ENCODE peak calls at places on chromosomes 12 and 14, in eight cellular contexts. One of them, this sample, is unnamed.

GRCh38 chr14:52352546-52352945 is 38.4 kb downstream of the PTGER2 start:
- DNase-seq in tibial nerve: no peak
- DNase-seq in transverse colon: no peak
- DNase-seq in SK-N-SH: no peak
- DNase-seq in suprapubic skin: no peak
- DNase-seq in ovary: no peak
- DNase-seq in GM12878: no peak
- DNase-seq in A549: peak; percentile 18
- DNase-seq in this sample: no peak

GRCh38 chr12:209851-210250 is 4.1 kb downstream of the SLC6A12 start:
- DNase-seq in transverse colon: no peak
- DNase-seq in tibial nerve: no peak
- DNase-seq in ovary: no peak
- DNase-seq in suprapubic skin: no peak
- DNase-seq in GM12878: no peak
- DNase-seq in SK-N-SH: no peak
- DNase-seq in A549: no peak
- DNase-seq in this sample: no peak

GRCh38 chr14:74531467-74531866 is 37.9 kb downstream of the ISCA2 start:
- DNase-seq in A549: peak; percentile 58
- DNase-seq in transverse colon: peak; percentile 28
- DNase-seq in SK-N-SH: peak; percentile 51
- DNase-seq in ovary: no peak
- DNase-seq in tibial nerve: no peak
- DNase-seq in suprapubic skin: no peak
- DNase-seq in GM12878: no peak
- DNase-seq in this sample: peak; percentile 28

GRCh38 chr14:65850429-65851145 is 438.1 kb downstream of the FUT8 start:
- DNase-seq in suprapubic skin: no peak
- DNase-seq in GM12878: no peak
- DNase-seq in ovary: no peak
- DNase-seq in SK-N-SH: peak; percentile 23
- DNase-seq in tibial nerve: no peak
- DNase-seq in A549: no peak
- DNase-seq in transverse colon: peak; percentile 14
- DNase-seq in this sample: no peak

GRCh38 chr12:41795066-41795465 is 349.6 kb downstream of the GXYLT1 start:
- DNase-seq in SK-N-SH: no peak
- DNase-seq in transverse colon: no peak
- DNase-seq in GM12878: no peak
- DNase-seq in ovary: no peak
- DNase-seq in A549: no peak
- DNase-seq in suprapubic skin: no peak
- DNase-seq in tibial nerve: no peak
- DNase-seq in this sample: no peak

GRCh38 chr12:51630256-51630880 is 39.3 kb downstream of the SCN8A start:
- DNase-seq in A549: no peak
- DNase-seq in transverse colon: no peak
- DNase-seq in tibial nerve: no peak
- DNase-seq in SK-N-SH: no peak
- DNase-seq in suprapubic skin: no peak
- DNase-seq in ovary: no peak
- DNase-seq in GM12878: no peak
- DNase-seq in this sample: no peak

GRCh38 chr12:33752854-33753253 is 269.4 kb upstream of the ALG10 start:
- DNase-seq in suprapubic skin: no peak
- DNase-seq in transverse colon: no peak
- DNase-seq in GM12878: no peak
- DNase-seq in SK-N-SH: no peak
- DNase-seq in ovary: no peak
- DNase-seq in A549: no peak
- DNase-seq in tibial nerve: no peak
- DNase-seq in this sample: no peak

GRCh38 chr14:105472496-105472991 is 2.1 kb upstream of the CRIP2 start:
- DNase-seq in suprapubic skin: no peak
- DNase-seq in SK-N-SH: peak; percentile 72
- DNase-seq in A549: no peak
- DNase-seq in tibial nerve: no peak
- DNase-seq in transverse colon: no peak
- DNase-seq in ovary: no peak
- DNase-seq in GM12878: no peak
- DNase-seq in this sample: peak; percentile 71

GRCh38 chr12:52920937-52921336 is 16.1 kb upstream of the KRT8 start:
- DNase-seq in transverse colon: no peak
- DNase-seq in ovary: no peak
- DNase-seq in tibial nerve: no peak
- DNase-seq in GM12878: no peak
- DNase-seq in A549: peak; percentile 63
- DNase-seq in SK-N-SH: no peak
- DNase-seq in suprapubic skin: no peak
- DNase-seq in this sample: no peak

GRCh38 chr12:101695698-101696097 is 1.7 kb upstream of the CHPT1 start:
- DNase-seq in suprapubic skin: no peak
- DNase-seq in tibial nerve: no peak
- DNase-seq in SK-N-SH: no peak
- DNase-seq in transverse colon: no peak
- DNase-seq in GM12878: no peak
- DNase-seq in ovary: no peak
- DNase-seq in A549: no peak
- DNase-seq in this sample: no peak
- TF ChIP-seq EP300 in suprapubic skin: no peak
- TF ChIP-seq EP300 in tibial nerve: no peak
- TF ChIP-seq EP300 in SK-N-SH: no peak
- TF ChIP-seq EP300 in transverse colon: no peak
- TF ChIP-seq EP300 in GM12878: no peak
- TF ChIP-seq EP300 in ovary: no peak
- TF ChIP-seq EP300 in A549: no peak
- TF ChIP-seq EP300 in this sample: no peak

GRCh38 chr12:19273482-19274330 is 144.2 kb downstream of the PLEKHA5 start:
- DNase-seq in ovary: peak; percentile 74
- DNase-seq in suprapubic skin: no peak
- DNase-seq in tibial nerve: peak; percentile 45
- DNase-seq in SK-N-SH: peak; percentile 48
- DNase-seq in A549: peak; percentile 79
- DNase-seq in GM12878: no peak
- DNase-seq in transverse colon: peak; percentile 44
- DNase-seq in this sample: peak; percentile 67
- TF ChIP-seq EP300 in ovary: no peak
- TF ChIP-seq EP300 in suprapubic skin: no peak
- TF ChIP-seq EP300 in tibial nerve: no peak
- TF ChIP-seq EP300 in SK-N-SH: peak; percentile 65
- TF ChIP-seq EP300 in A549: no peak
- TF ChIP-seq EP300 in GM12878: no peak
- TF ChIP-seq EP300 in transverse colon: no peak
- TF ChIP-seq EP300 in this sample: no peak

GRCh38 chr14:44446965-44447364 is 60.1 kb downstream of the FSCB start:
- DNase-seq in suprapubic skin: no peak
- DNase-seq in transverse colon: no peak
- DNase-seq in GM12878: no peak
- DNase-seq in ovary: no peak
- DNase-seq in SK-N-SH: no peak
- DNase-seq in tibial nerve: no peak
- DNase-seq in A549: no peak
- DNase-seq in this sample: no peak
- TF ChIP-seq EP300 in suprapubic skin: no peak
- TF ChIP-seq EP300 in transverse colon: no peak
- TF ChIP-seq EP300 in GM12878: no peak
- TF ChIP-seq EP300 in ovary: no peak
- TF ChIP-seq EP300 in SK-N-SH: no peak
- TF ChIP-seq EP300 in tibial nerve: no peak
- TF ChIP-seq EP300 in A549: no peak
- TF ChIP-seq EP300 in this sample: no peak

GRCh38 chr12:124451016-124451415 is 116.4 kb downstream of the NCOR2 start:
- DNase-seq in suprapubic skin: no peak
- DNase-seq in SK-N-SH: no peak
- DNase-seq in transverse colon: no peak
- DNase-seq in tibial nerve: no peak
- DNase-seq in ovary: no peak
- DNase-seq in A549: no peak
- DNase-seq in GM12878: no peak
- DNase-seq in this sample: no peak
- TF ChIP-seq EP300 in suprapubic skin: no peak
- TF ChIP-seq EP300 in SK-N-SH: no peak
- TF ChIP-seq EP300 in transverse colon: no peak
- TF ChIP-seq EP300 in tibial nerve: no peak
- TF ChIP-seq EP300 in ovary: no peak
- TF ChIP-seq EP300 in A549: no peak
- TF ChIP-seq EP300 in GM12878: no peak
- TF ChIP-seq EP300 in this sample: no peak

This sample was measured in stomach.